ENCODE peak calls at places on chromosomes 4 and X, in six cellular contexts. Z is SK-MEL-5, V is NCI-H1092, E is endothelial cell, I is RPMI8226, B is smooth muscle cell of the brain vasculature. F is an unnamed sample.

GRCh38 chrX:52082578-52082977 is 13.6 kb upstream of the MAGED4B start:
- DNase-seq in Z (no peak), I (no peak), V (no peak), B (no peak), E (no peak), F (no peak)

GRCh38 chr4:151730003-151730559 is 30.7 kb downstream of the GATB start:
- DNase-seq in V (no peak), I (no peak), Z (no peak), E (no peak), B (no peak), F (peak)

GRCh38 chr4:8920969-8921368 is 49.3 kb upstream of the HMX1 start:
- DNase-seq in V (no peak), B (no peak), E (no peak), Z (no peak), I (no peak), F (no peak)

GRCh38 chr4:145805490-145805889 is 125.5 kb downstream of the C4orf51 start:
- DNase-seq in B (no peak), V (no peak), Z (no peak), I (no peak), E (peak), F (no peak)

GRCh38 chr4:105191621-105192210 is 45.0 kb downstream of the TET2 start:
- DNase-seq in V (no peak), E (no peak), I (no peak), B (no peak), Z (no peak), F (no peak)

GRCh38 chrX:129693343-129693742 is 38.6 kb upstream of the APLN start:
- DNase-seq in Z (no peak), V (no peak), B (no peak), I (no peak), E (no peak), F (no peak)

GRCh38 chrX:31099536-31100090 is 27.8 kb upstream of the FTHL17 start:
- DNase-seq in Z (no peak), I (no peak), B (no peak), V (no peak), E (no peak), F (no peak)

GRCh38 chrX:21757960-21758359 is at the start of gene SMPX:
- DNase-seq in V (no peak), B (no peak), Z (no peak), I (no peak), E (no peak), F (no peak)

GRCh38 chrX:83845397-83845796 is 15.5 kb upstream of the CYLC1 start:
- DNase-seq in B (no peak), Z (peak), V (peak), I (peak), E (peak), F (peak)

GRCh38 chrX:19708683-19709082 is 178.7 kb downstream of the SH3KBP1 start:
- DNase-seq in E (no peak), V (no peak), Z (no peak), I (no peak), B (no peak), F (no peak)

GRCh38 chr4:87949961-87950360 is 25.6 kb upstream of the SPP1 start:
- DNase-seq in I (no peak), V (no peak), E (no peak), Z (no peak), B (no peak), F (no peak)

GRCh38 chr4:185637162-185637875 is 102.0 kb upstream of the PDLIM3 start:
- DNase-seq in V (no peak), Z (no peak), B (no peak), E (no peak), I (no peak), F (peak)

GRCh38 chr4:55098805-55099204 is 26.6 kb downstream of the KDR start:
- DNase-seq in B (no peak), Z (no peak), V (no peak), E (no peak), I (no peak), F (no peak)

GRCh38 chrX:40644821-40645358 is 2.5 kb downstream of the CXorf38 start:
- DNase-seq in I (peak), B (peak), Z (peak), V (no peak), E (no peak), F (no peak)

GRCh38 chr4:153402366-153402765 is 57.9 kb downstream of the MND1 start:
- DNase-seq in I (no peak), V (no peak), E (no peak), Z (no peak), B (no peak), F (no peak)

GRCh38 chr4:7818676-7819041 is 121.0 kb downstream of the AFAP1 start:
- DNase-seq in B (no peak), V (no peak), E (no peak), I (no peak), Z (no peak), F (no peak)

GRCh38 chrX:147920161-147920666 is 8.5 kb downstream of the FMR1 start:
- DNase-seq in E (no peak), B (no peak), I (no peak), Z (no peak), V (no peak), F (no peak)

GRCh38 chr4:48481581-48481980 is 1.6 kb upstream of the SLC10A4 start:
- DNase-seq in B (no peak), I (no peak), Z (no peak), E (no peak), V (no peak), F (no peak)

GRCh38 chr4:127782275-127783025 is at the start of gene HSPA4L:
- DNase-seq in I (peak), V (peak), Z (peak), E (peak), B (no peak), F (peak)

GRCh38 chrX:47802589-47802988 is 34.1 kb upstream of the ZNF81 start:
- DNase-seq in Z (peak), B (no peak), I (no peak), V (no peak), E (no peak), F (peak)

GRCh38 chr4:13542577-13543042 is 1.7 kb downstream of the NKX3-2 start:
- DNase-seq in V (no peak), Z (no peak), I (no peak), B (no peak), E (no peak), F (no peak)

GRCh38 chr4:108466936-108467902 is 153.2 kb upstream of the RPL34 start:
- DNase-seq in B (peak), E (no peak), V (no peak), I (peak), Z (peak), F (no peak)

GRCh38 chr4:185004562-185005208 is 13.6 kb upstream of the HELT start:
- DNase-seq in I (no peak), Z (peak), B (no peak), E (no peak), V (peak), F (no peak)

GRCh38 chr4:68175562-68176155 is 46.0 kb upstream of the TMPRSS11F start:
- DNase-seq in E (peak), I (peak), V (peak), Z (peak), B (peak), F (peak)

GRCh38 chr4:127776620-127777019 is 5.5 kb upstream of the HSPA4L start:
- DNase-seq in B (no peak), V (no peak), Z (no peak), I (no peak), E (no peak), F (no peak)

GRCh38 chr4:130422255-130422654 is 1326.3 kb downstream of the C4orf33 start:
- DNase-seq in Z (no peak), V (no peak), I (no peak), B (no peak), E (no peak), F (no peak)

GRCh38 chr4:124334119-124334518 is 378.4 kb downstream of the ANKRD50 start:
- DNase-seq in I (peak), B (peak), Z (peak), V (peak), E (peak), F (peak)

GRCh38 chr4:5753766-5754528 is 42.9 kb downstream of the EVC start:
- DNase-seq in V (no peak), I (no peak), E (no peak), B (no peak), Z (peak), F (no peak)

GRCh38 chr4:38223801-38224236 is 263.6 kb downstream of the PTTG2 start:
- DNase-seq in I (no peak), B (no peak), V (no peak), Z (peak), E (no peak), F (no peak)

GRCh38 chr4:173214231-173214630 is 45.6 kb downstream of the GALNT7 start:
- DNase-seq in V (no peak), E (no peak), B (no peak), I (no peak), Z (no peak), F (no peak)